ENCODE peak calls at places on chromosomes 13 and 19, in five cellular contexts. N, Q, A, R and C are unnamed samples. For H3K9me3, the result is how much of the 10 kb centered on the place peaks cover.

GRCh38 chr13:54394319-54394718 is 1365.7 kb downstream of the OLFM4 start:
- DNase-seq in A (no peak), N (no peak), R (no peak), Q (no peak), C (no peak)

GRCh38 chr19:1239796-1240737 is 1.5 kb upstream of the ATP5F1D start:
- DNase-seq in N (peak), Q (peak), A (peak), R (peak), C (peak)

GRCh38 chr13:24985102-24985501 is 110.8 kb upstream of the PABPC3 start:
- DNase-seq in A (no peak), N (no peak), Q (no peak), R (no peak), C (no peak)

GRCh38 chr19:42313096-42313839 is at the start of gene TMEM145:
- DNase-seq in Q (no peak), R (peak), N (no peak), A (peak), C (no peak)

GRCh38 chr13:25738342-25738771 is 313.5 kb downstream of the SHISA2 start:
- DNase-seq in A (no peak), R (no peak), N (no peak), Q (no peak), C (no peak)

GRCh38 chr13:65985632-65986031 is 1244.5 kb downstream of the PCDH9 start:
- DNase-seq in R (peak), Q (no peak), A (no peak), N (no peak), C (no peak)

GRCh38 chr13:48624016-48624415 is 29.7 kb upstream of the CYSLTR2 start:
- DNase-seq in N (no peak), R (no peak), Q (no peak), A (no peak), C (no peak)

GRCh38 chr13:82323101-82323500 is 1559.2 kb downstream of the SLITRK1 start:
- DNase-seq in R (no peak), Q (no peak), N (no peak), A (no peak), C (no peak)

GRCh38 chr19:2476451-2477140 is 669 bp downstream of the GADD45B start:
- DNase-seq in N (peak), Q (peak), R (peak), A (peak), C (no peak)

GRCh38 chr19:36652958-36653357 is 13.7 kb downstream of the ZNF461 start:
- DNase-seq in Q (no peak), R (no peak), N (no peak), A (no peak), C (no peak)
- H3K9me3 ChIP-seq in Q (under half), R (under half), N (half or more), A (under half), C (under half)

DNA sequence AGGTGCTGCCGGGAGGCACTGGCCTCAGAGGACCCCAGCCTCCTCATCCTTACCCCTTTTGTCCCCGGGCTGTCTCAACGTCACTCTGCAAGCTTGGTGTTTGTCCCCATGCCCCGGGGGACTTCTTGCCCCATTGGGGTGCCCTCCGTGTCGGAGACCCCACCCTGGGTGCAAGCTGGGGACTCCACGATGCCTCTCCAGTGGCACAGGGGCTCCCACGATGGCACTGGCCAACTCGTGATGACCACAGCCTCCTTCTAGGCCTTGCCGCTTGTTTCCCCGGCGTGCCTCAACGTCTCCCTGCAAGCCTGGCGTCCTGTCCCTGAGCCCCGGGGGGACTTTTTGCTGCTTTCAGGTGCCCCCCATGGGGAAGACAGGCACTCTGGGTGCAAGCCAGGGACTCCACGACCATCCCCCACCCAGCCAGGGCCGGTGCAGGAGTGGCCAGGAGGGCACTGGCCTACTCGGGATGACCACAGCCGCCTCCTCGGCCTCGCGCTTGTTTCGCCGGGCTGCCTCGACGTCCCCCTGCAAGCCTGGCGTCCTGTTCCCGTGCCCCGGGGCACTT is 237.0 kb downstream of the TUBA3C start:
- DNase-seq in N (no peak), R (no peak), A (peak), Q (no peak), C (no peak)
- H3K9me3 ChIP-seq in N (under half), R (under half), A (under half), Q (under half), C (under half)

DNA sequence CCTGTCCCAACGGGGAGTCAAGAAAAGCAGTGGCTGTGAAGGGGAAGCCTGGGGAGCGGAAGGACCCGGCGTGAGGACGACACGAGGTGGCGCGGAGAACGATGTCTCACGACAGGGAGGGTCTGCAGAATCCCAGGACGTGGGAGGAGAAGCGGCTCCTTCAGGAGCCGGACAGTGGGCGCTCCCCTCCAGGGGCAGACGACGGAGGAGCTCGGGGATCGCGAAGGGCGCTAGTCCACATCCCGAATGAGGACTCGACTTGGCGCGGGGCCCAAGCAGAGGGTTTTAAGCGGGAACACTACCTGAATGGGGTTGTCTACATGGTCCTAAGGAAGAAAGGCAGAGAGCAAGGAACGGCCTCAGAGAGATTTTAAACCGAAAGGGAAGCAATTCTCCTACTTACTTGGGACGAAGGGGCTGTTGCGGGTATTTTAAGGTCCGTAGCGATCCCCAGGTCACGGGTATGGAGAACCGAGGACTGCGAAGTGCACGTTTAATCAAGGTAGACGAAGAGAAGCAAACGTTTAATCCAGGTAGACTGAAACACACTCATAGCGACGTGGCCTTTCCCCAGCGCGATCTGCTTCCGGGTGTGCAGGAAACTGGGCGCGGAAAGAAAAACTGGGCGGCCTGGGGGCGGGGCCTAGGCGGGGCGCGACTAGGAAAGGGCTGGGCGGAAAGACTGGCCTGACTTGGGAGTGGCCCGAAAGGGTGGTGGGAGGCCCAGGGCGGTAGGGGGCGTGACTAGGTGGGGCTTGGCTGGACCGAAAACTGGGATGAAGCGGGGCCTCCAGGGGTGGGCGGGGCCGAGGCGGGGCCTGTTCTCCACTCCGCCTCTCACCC is at the start of gene ZNF841:
- DNase-seq in A (peak), R (peak), N (peak), Q (peak), C (peak)
- H3K9me3 ChIP-seq in A (under half), R (under half), N (under half), Q (under half), C (under half)

GRCh38 chr19:15501596-15501995 is 6.7 kb upstream of the CYP4F22 start:
- DNase-seq in A (peak), N (no peak), Q (no peak), R (no peak), C (no peak)
- H3K9me3 ChIP-seq in A (under half), N (under half), Q (under half), R (under half), C (under half)